ENCODE peak calls at places on chromosome 2, in eight cellular contexts. One of them, this sample, is unnamed.

GRCh38 chr2:176269319-176270099 is at the start of gene MTX2:
- DNase-seq in astrocyte of the spinal cord: peak; percentile 73
- DNase-seq in mucosa of descending colon: peak; percentile 89
- DNase-seq in fibroblast of pulmonary artery: peak; percentile 69
- DNase-seq in psoas muscle: peak; percentile 87
- DNase-seq in mammary epithelial cell: peak; percentile 74
- DNase-seq in HCT116: peak; percentile 57
- DNase-seq in transverse colon: peak; percentile 83
- DNase-seq in this sample: no peak

GRCh38 chr2:210072493-210072892 is 70.1 kb downstream of the RPE start:
- DNase-seq in astrocyte of the spinal cord: no peak
- DNase-seq in mucosa of descending colon: no peak
- DNase-seq in fibroblast of pulmonary artery: no peak
- DNase-seq in psoas muscle: no peak
- DNase-seq in mammary epithelial cell: no peak
- DNase-seq in HCT116: no peak
- DNase-seq in transverse colon: no peak
- DNase-seq in this sample: no peak

GRCh38 chr2:237432484-237433092 is 18.6 kb upstream of the COL6A3 start:
- DNase-seq in astrocyte of the spinal cord: peak; percentile 95
- DNase-seq in mucosa of descending colon: no peak
- DNase-seq in fibroblast of pulmonary artery: peak; percentile 85
- DNase-seq in psoas muscle: no peak
- DNase-seq in mammary epithelial cell: peak; percentile 99
- DNase-seq in HCT116: peak; percentile 15
- DNase-seq in transverse colon: no peak
- DNase-seq in this sample: no peak

GRCh38 chr2:2558476-2558875 is 227.4 kb upstream of the MYT1L start:
- DNase-seq in astrocyte of the spinal cord: no peak
- DNase-seq in mucosa of descending colon: no peak
- DNase-seq in fibroblast of pulmonary artery: no peak
- DNase-seq in psoas muscle: no peak
- DNase-seq in mammary epithelial cell: no peak
- DNase-seq in HCT116: no peak
- DNase-seq in transverse colon: no peak
- DNase-seq in this sample: no peak

GRCh38 chr2:222835142-222835822 is 25.6 kb upstream of the ACSL3 start:
- DNase-seq in astrocyte of the spinal cord: no peak
- DNase-seq in mucosa of descending colon: no peak
- DNase-seq in fibroblast of pulmonary artery: no peak
- DNase-seq in psoas muscle: no peak
- DNase-seq in mammary epithelial cell: peak; percentile 62
- DNase-seq in HCT116: no peak
- DNase-seq in transverse colon: peak; percentile 14
- DNase-seq in this sample: no peak

GRCh38 chr2:59540864-59541263 is 1012.6 kb downstream of the BCL11A start:
- DNase-seq in astrocyte of the spinal cord: no peak
- DNase-seq in mucosa of descending colon: no peak
- DNase-seq in fibroblast of pulmonary artery: no peak
- DNase-seq in psoas muscle: no peak
- DNase-seq in mammary epithelial cell: no peak
- DNase-seq in HCT116: no peak
- DNase-seq in transverse colon: no peak
- DNase-seq in this sample: no peak

GRCh38 chr2:237060518-237061312 is 25.0 kb upstream of the COPS8 start:
- DNase-seq in astrocyte of the spinal cord: peak; percentile 75
- DNase-seq in mucosa of descending colon: no peak
- DNase-seq in fibroblast of pulmonary artery: peak; percentile 83
- DNase-seq in psoas muscle: no peak
- DNase-seq in mammary epithelial cell: peak; percentile 37
- DNase-seq in HCT116: peak; percentile 48
- DNase-seq in transverse colon: peak; percentile 37
- DNase-seq in this sample: no peak

GRCh38 chr2:163155279-163155883 is 316.8 kb upstream of the KCNH7 start:
- DNase-seq in astrocyte of the spinal cord: peak; percentile 55
- DNase-seq in mucosa of descending colon: no peak
- DNase-seq in fibroblast of pulmonary artery: peak; percentile 51
- DNase-seq in psoas muscle: no peak
- DNase-seq in mammary epithelial cell: peak; percentile 30
- DNase-seq in HCT116: peak; percentile 18
- DNase-seq in transverse colon: no peak
- DNase-seq in this sample: no peak

GRCh38 chr2:85717308-85718005 is 23.3 kb downstream of the GNLY start:
- DNase-seq in astrocyte of the spinal cord: no peak
- DNase-seq in mucosa of descending colon: no peak
- DNase-seq in fibroblast of pulmonary artery: peak; percentile 53
- DNase-seq in psoas muscle: peak; percentile 22
- DNase-seq in mammary epithelial cell: no peak
- DNase-seq in HCT116: no peak
- DNase-seq in transverse colon: no peak
- DNase-seq in this sample: no peak

GRCh38 chr2:215751200-215751910 is 262.0 kb downstream of the MREG start:
- DNase-seq in astrocyte of the spinal cord: peak; percentile 95
- DNase-seq in mucosa of descending colon: no peak
- DNase-seq in fibroblast of pulmonary artery: peak; percentile 80
- DNase-seq in psoas muscle: no peak
- DNase-seq in mammary epithelial cell: peak; percentile 90
- DNase-seq in HCT116: no peak
- DNase-seq in transverse colon: no peak
- DNase-seq in this sample: no peak

GRCh38 chr2:30511122-30512083 is 64.4 kb downstream of the LCLAT1 start:
- DNase-seq in astrocyte of the spinal cord: peak; percentile 40
- DNase-seq in mucosa of descending colon: peak; percentile 26
- DNase-seq in fibroblast of pulmonary artery: peak; percentile 27
- DNase-seq in psoas muscle: peak; percentile 76
- DNase-seq in mammary epithelial cell: no peak
- DNase-seq in HCT116: peak; percentile 57
- DNase-seq in transverse colon: peak; percentile 35
- DNase-seq in this sample: no peak

GRCh38 chr2:64992218-64992617 is 3.0 kb downstream of the SLC1A4 start:
- DNase-seq in astrocyte of the spinal cord: no peak
- DNase-seq in mucosa of descending colon: no peak
- DNase-seq in fibroblast of pulmonary artery: no peak
- DNase-seq in psoas muscle: no peak
- DNase-seq in mammary epithelial cell: no peak
- DNase-seq in HCT116: no peak
- DNase-seq in transverse colon: no peak
- DNase-seq in this sample: no peak

GRCh38 chr2:70958759-70959158 is 19.7 kb upstream of the ANKRD53 start:
- DNase-seq in astrocyte of the spinal cord: no peak
- DNase-seq in mucosa of descending colon: no peak
- DNase-seq in fibroblast of pulmonary artery: no peak
- DNase-seq in psoas muscle: no peak
- DNase-seq in mammary epithelial cell: no peak
- DNase-seq in HCT116: no peak
- DNase-seq in transverse colon: no peak
- DNase-seq in this sample: no peak

GRCh38 chr2:70961648-70961994 is 16.8 kb upstream of the ANKRD53 start:
- DNase-seq in astrocyte of the spinal cord: no peak
- DNase-seq in mucosa of descending colon: no peak
- DNase-seq in fibroblast of pulmonary artery: no peak
- DNase-seq in psoas muscle: no peak
- DNase-seq in mammary epithelial cell: no peak
- DNase-seq in HCT116: no peak
- DNase-seq in transverse colon: no peak
- DNase-seq in this sample: no peak

GRCh38 chr2:70959271-70959761 is 19.1 kb upstream of the ANKRD53 start:
- DNase-seq in astrocyte of the spinal cord: no peak
- DNase-seq in mucosa of descending colon: no peak
- DNase-seq in fibroblast of pulmonary artery: no peak
- DNase-seq in psoas muscle: no peak
- DNase-seq in mammary epithelial cell: no peak
- DNase-seq in HCT116: no peak
- DNase-seq in transverse colon: no peak
- DNase-seq in this sample: no peak

GRCh38 chr2:70960833-70961647 is 17.4 kb upstream of the ANKRD53 start:
- DNase-seq in astrocyte of the spinal cord: no peak
- DNase-seq in mucosa of descending colon: no peak
- DNase-seq in fibroblast of pulmonary artery: no peak
- DNase-seq in psoas muscle: no peak
- DNase-seq in mammary epithelial cell: no peak
- DNase-seq in HCT116: no peak
- DNase-seq in transverse colon: no peak
- DNase-seq in this sample: no peak

DNA sequence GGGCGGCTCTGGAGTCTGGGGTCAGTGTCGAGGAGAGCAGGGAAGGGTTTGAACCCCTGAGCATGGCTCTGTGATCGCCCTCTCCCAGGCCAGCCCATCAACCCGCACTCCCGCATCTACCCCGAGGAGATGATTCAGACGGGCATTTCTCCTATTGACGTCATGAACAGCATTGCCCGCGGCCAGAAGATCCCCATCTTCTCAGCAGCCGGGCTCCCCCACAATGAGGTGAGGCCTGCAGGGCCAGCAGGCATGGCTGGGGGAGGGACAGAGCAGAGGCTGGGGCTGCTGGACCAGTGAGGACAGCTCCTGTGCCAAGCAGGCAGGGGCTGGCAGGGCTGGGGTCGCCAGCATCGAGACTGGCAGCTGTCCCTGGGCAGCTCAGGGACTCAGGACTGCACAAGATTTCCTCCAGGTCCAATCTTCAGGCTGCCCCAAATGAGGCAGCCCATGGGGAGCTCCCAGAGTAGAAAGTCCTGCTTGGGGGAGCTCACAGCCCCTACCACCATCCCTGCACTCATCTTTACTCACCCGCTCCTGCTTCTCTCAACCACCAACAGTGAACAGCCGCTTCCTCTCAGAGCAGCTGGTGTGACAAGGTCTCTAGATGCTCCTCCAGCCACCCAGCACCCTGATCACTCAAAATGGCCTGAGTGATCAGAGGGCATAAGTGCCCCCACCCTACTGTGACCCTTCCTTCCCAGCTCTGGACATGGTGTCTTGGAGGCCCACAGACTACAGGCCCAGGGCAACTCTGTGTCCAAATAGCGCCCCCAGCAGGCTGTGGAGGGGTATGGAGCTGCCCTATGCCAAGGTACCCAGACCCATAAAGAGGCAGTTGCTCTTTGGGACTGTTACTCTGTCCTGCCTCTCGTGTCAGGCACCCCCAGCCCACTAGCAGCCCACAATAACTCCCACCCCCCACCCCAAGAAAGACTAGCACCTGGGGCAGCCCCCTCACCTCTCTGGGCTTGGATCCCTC is 18.3 kb upstream of the ANKRD53 start:
- DNase-seq in astrocyte of the spinal cord: no peak
- DNase-seq in mucosa of descending colon: no peak
- DNase-seq in fibroblast of pulmonary artery: no peak
- DNase-seq in psoas muscle: no peak
- DNase-seq in mammary epithelial cell: no peak
- DNase-seq in HCT116: no peak
- DNase-seq in transverse colon: no peak
- DNase-seq in this sample: no peak
- TF ChIP-seq CTCF in astrocyte of the spinal cord: peak; percentile 17
- TF ChIP-seq CTCF in mucosa of descending colon: no peak
- TF ChIP-seq CTCF in fibroblast of pulmonary artery: no peak
- TF ChIP-seq CTCF in psoas muscle: no peak
- TF ChIP-seq CTCF in mammary epithelial cell: no peak
- TF ChIP-seq CTCF in HCT116: peak; percentile 51
- TF ChIP-seq CTCF in transverse colon: no peak
- TF ChIP-seq CTCF in this sample: no peak

GRCh38 chr2:20755132-20755800 is 67.6 kb downstream of the LDAH start:
- DNase-seq in astrocyte of the spinal cord: no peak
- DNase-seq in mucosa of descending colon: no peak
- DNase-seq in fibroblast of pulmonary artery: peak; percentile 6
- DNase-seq in psoas muscle: no peak
- DNase-seq in mammary epithelial cell: no peak
- DNase-seq in HCT116: no peak
- DNase-seq in transverse colon: no peak
- DNase-seq in this sample: no peak
- TF ChIP-seq CTCF in astrocyte of the spinal cord: peak; percentile 39
- TF ChIP-seq CTCF in mucosa of descending colon: no peak
- TF ChIP-seq CTCF in fibroblast of pulmonary artery: peak; percentile 25
- TF ChIP-seq CTCF in psoas muscle: no peak
- TF ChIP-seq CTCF in mammary epithelial cell: no peak
- TF ChIP-seq CTCF in HCT116: no peak
- TF ChIP-seq CTCF in transverse colon: no peak
- TF ChIP-seq CTCF in this sample: no peak

GRCh38 chr2:127561371-127561770 is 25.9 kb downstream of the MYO7B start:
- DNase-seq in astrocyte of the spinal cord: no peak
- DNase-seq in mucosa of descending colon: no peak
- DNase-seq in fibroblast of pulmonary artery: no peak
- DNase-seq in psoas muscle: no peak
- DNase-seq in mammary epithelial cell: no peak
- DNase-seq in HCT116: no peak
- DNase-seq in transverse colon: no peak
- DNase-seq in this sample: no peak

GRCh38 chr2:127559454-127559853 is 24.0 kb downstream of the MYO7B start:
- DNase-seq in astrocyte of the spinal cord: no peak
- DNase-seq in mucosa of descending colon: no peak
- DNase-seq in fibroblast of pulmonary artery: no peak
- DNase-seq in psoas muscle: no peak
- DNase-seq in mammary epithelial cell: no peak
- DNase-seq in HCT116: no peak
- DNase-seq in transverse colon: no peak
- DNase-seq in this sample: no peak

GRCh38 chr2:127560201-127560928 is 24.9 kb downstream of the MYO7B start:
- DNase-seq in astrocyte of the spinal cord: no peak
- DNase-seq in mucosa of descending colon: no peak
- DNase-seq in fibroblast of pulmonary artery: no peak
- DNase-seq in psoas muscle: no peak
- DNase-seq in mammary epithelial cell: peak; percentile 14
- DNase-seq in HCT116: no peak
- DNase-seq in transverse colon: no peak
- DNase-seq in this sample: no peak

GRCh38 chr2:127558911-127559310 is 23.4 kb downstream of the MYO7B start:
- DNase-seq in astrocyte of the spinal cord: no peak
- DNase-seq in mucosa of descending colon: no peak
- DNase-seq in fibroblast of pulmonary artery: no peak
- DNase-seq in psoas muscle: no peak
- DNase-seq in mammary epithelial cell: no peak
- DNase-seq in HCT116: no peak
- DNase-seq in transverse colon: no peak
- DNase-seq in this sample: no peak

GRCh38 chr2:127560929-127561275 is 25.4 kb downstream of the MYO7B start:
- DNase-seq in astrocyte of the spinal cord: peak; percentile 10
- DNase-seq in mucosa of descending colon: no peak
- DNase-seq in fibroblast of pulmonary artery: peak; percentile 10
- DNase-seq in psoas muscle: no peak
- DNase-seq in mammary epithelial cell: no peak
- DNase-seq in HCT116: no peak
- DNase-seq in transverse colon: no peak
- DNase-seq in this sample: no peak
- TF ChIP-seq CTCF in astrocyte of the spinal cord: no peak
- TF ChIP-seq CTCF in mucosa of descending colon: no peak
- TF ChIP-seq CTCF in fibroblast of pulmonary artery: no peak
- TF ChIP-seq CTCF in psoas muscle: no peak
- TF ChIP-seq CTCF in mammary epithelial cell: no peak
- TF ChIP-seq CTCF in HCT116: no peak
- TF ChIP-seq CTCF in transverse colon: no peak
- TF ChIP-seq CTCF in this sample: no peak

GRCh38 chr2:73839653-73840411 is 11.1 kb downstream of the STAMBP start:
- DNase-seq in astrocyte of the spinal cord: no peak
- DNase-seq in mucosa of descending colon: no peak
- DNase-seq in fibroblast of pulmonary artery: no peak
- DNase-seq in psoas muscle: no peak
- DNase-seq in mammary epithelial cell: no peak
- DNase-seq in HCT116: no peak
- DNase-seq in transverse colon: no peak
- DNase-seq in this sample: no peak
- TF ChIP-seq CTCF in astrocyte of the spinal cord: no peak
- TF ChIP-seq CTCF in mucosa of descending colon: no peak
- TF ChIP-seq CTCF in fibroblast of pulmonary artery: no peak
- TF ChIP-seq CTCF in psoas muscle: no peak
- TF ChIP-seq CTCF in mammary epithelial cell: no peak
- TF ChIP-seq CTCF in HCT116: no peak
- TF ChIP-seq CTCF in transverse colon: no peak
- TF ChIP-seq CTCF in this sample: no peak